ENCODE peak calls at places on chromosomes 1 and 21, in eight cellular contexts. T, M, N, A, I, H, E and Z are unnamed samples.

GRCh38 chr1:106276856-106277255 is 779.6 kb upstream of the PRMT6 start:
- DNase-seq in T (no peak), M (no peak), N (peak; percentile 17), A (no peak), I (no peak), H (no peak), E (no peak), Z (no peak)

GRCh38 chr1:167196185-167196584 is 24.5 kb upstream of the POU2F1 start:
- DNase-seq in T (no peak), M (no peak), N (peak; percentile 65), A (no peak), I (no peak), H (no peak), E (no peak), Z (no peak)

GRCh38 chr1:27634166-27634981 is 611 bp downstream of the FGR start:
- DNase-seq in T (no peak), M (no peak), N (peak; percentile 11), A (peak; percentile 42), I (no peak), H (no peak), E (peak; percentile 83), Z (peak; percentile 78)

GRCh38 chr1:228397454-228397786 is 9.2 kb downstream of the TRIM11 start:
- DNase-seq in T (no peak), M (no peak), N (no peak), A (no peak), I (no peak), H (no peak), E (no peak), Z (no peak)

GRCh38 chr1:99465176-99465900 is 180.6 kb upstream of the PALMD start:
- DNase-seq in T (no peak), M (no peak), N (peak; percentile 93), A (no peak), I (no peak), H (no peak), E (no peak), Z (no peak)

GRCh38 chr1:212597495-212597894 is 11.1 kb upstream of the ATF3 start:
- DNase-seq in T (no peak), M (no peak), N (no peak), A (no peak), I (no peak), H (no peak), E (no peak), Z (no peak)

GRCh38 chr1:183567584-183567983 is 22.7 kb downstream of the NCF2 start:
- DNase-seq in T (no peak), M (no peak), N (peak; percentile 56), A (no peak), I (no peak), H (no peak), E (no peak), Z (peak; percentile 73)

GRCh38 chr1:85801520-85801919 is 93.3 kb upstream of the ZNHIT6 start:
- DNase-seq in T (no peak), M (no peak), N (peak; percentile 46), A (no peak), I (no peak), H (no peak), E (no peak), Z (no peak)

GRCh38 chr1:40385437-40386310 is 12.1 kb downstream of the SMAP2 start:
- DNase-seq in T (peak; percentile 43), M (no peak), N (no peak), A (no peak), I (no peak), H (no peak), E (no peak), Z (no peak)

GRCh38 chr21:45469273-45470086 is 64.5 kb downstream of the COL18A1 start:
- DNase-seq in T (no peak), M (peak; percentile 56), N (no peak), A (no peak), I (no peak), H (no peak), E (peak; percentile 71), Z (peak; percentile 67)

DNA sequence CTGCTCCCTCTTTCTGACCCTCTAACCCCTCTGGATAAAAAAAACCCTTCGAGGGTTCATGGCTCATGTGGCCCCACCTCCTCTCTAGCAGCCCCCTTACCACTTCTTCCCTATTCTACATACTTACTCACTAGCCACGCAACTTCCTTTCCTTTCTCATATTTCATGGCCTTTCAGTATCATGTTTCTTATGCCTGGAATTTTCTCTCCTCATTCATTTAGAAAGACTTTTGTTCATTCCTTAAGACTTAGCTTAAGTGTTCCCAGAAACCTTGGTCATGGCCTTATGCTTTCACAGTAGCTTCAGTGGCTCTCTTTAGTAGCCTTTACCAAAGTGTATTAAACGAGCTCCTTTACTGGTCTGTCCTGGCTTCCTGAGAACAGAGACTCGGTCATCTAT is 6.1 kb downstream of the ACP6 start:
- DNase-seq in T (no peak), M (no peak), N (peak; percentile 65), A (no peak), I (no peak), H (no peak), E (no peak), Z (no peak)
- H3K27ac ChIP-seq in T (no peak overlapping the region), M (no peak overlapping the region), N (no peak overlapping the region), A (no peak overlapping the region), I (peak overlapping the region; percentile 11), H (no peak overlapping the region), E (no peak overlapping the region), Z (no peak overlapping the region)

DNA sequence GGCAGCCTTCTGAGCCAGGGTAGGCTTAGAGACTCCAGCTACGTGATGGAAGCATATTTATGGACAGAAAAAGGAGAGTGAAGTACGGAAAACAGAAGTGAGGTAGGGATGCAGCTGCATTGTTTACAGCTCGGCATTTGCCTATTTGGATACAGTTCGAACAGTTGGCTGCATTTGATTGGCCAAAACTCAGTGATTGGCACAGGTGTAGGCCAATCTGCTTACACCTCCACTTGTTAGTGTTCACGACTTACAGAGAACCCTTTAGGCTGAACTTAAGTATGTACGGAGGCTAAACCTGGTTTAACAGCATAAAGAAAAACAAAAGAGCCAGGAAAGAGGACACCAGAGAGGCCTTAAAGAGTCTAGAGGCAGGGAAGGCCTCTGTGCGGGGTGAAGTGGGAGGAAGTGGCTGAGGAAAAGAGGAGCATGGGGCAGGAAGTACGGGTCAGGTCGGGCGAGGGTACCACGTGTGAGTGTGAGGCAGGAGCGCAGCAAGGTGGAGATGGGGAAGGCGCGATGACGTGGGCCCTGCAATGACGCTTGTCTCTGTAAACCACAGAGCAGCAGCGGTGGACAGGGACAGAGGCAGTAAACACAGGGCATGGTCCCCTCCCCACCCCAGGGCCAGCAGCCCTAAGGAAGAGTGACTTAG is 32.0 kb downstream of the RSPH1 start:
- DNase-seq in T (peak; percentile 53), M (no peak), N (peak; percentile 61), A (no peak), I (peak; percentile 13), H (no peak), E (no peak), Z (no peak)
- H3K27ac ChIP-seq in T (no peak overlapping the region), M (no peak overlapping the region), N (no peak overlapping the region), A (no peak overlapping the region), I (no peak overlapping the region), H (no peak overlapping the region), E (no peak overlapping the region), Z (no peak overlapping the region)

GRCh38 chr21:39006653-39007417 is 176.4 kb downstream of the PSMG1 start:
- DNase-seq in T (no peak), M (peak; percentile 29), N (no peak), A (peak; percentile 72), I (no peak), H (no peak), E (peak; percentile 92), Z (peak; percentile 87)

GRCh38 chr21:39004776-39005605 is 178.3 kb downstream of the PSMG1 start:
- DNase-seq in T (no peak), M (no peak), N (peak; percentile 52), A (no peak), I (no peak), H (peak; percentile 87), E (no peak), Z (peak; percentile 91)

GRCh38 chr21:39009587-39010225 is 173.5 kb downstream of the PSMG1 start:
- DNase-seq in T (no peak), M (no peak), N (no peak), A (no peak), I (no peak), H (no peak), E (peak; percentile 75), Z (no peak)

GRCh38 chr21:39007985-39008384 is 175.3 kb downstream of the PSMG1 start:
- DNase-seq in T (no peak), M (no peak), N (no peak), A (no peak), I (no peak), H (no peak), E (peak; percentile 2), Z (no peak)

DNA sequence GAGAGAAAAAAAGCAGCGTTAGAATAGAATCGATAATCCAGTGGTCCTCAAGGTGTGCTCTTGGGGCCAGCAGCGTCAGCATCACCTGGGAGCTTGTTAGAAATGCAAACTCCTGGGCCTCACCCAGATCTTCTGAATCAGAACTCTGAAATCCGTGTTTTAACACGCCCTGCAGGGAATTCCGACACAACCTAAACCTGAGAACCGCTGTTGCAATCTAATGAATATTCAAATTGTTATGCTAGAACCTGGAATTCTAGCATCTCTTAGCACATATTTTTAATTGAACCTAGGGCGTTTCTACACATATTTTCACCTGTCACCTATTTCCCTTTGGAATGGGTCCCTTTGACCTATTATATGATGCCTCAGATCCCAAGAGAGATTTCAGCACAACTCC is 175.7 kb downstream of the PSMG1 start:
- DNase-seq in T (no peak), M (no peak), N (no peak), A (no peak), I (no peak), H (no peak), E (peak; percentile 15), Z (no peak)
- H3K27ac ChIP-seq in T (no peak overlapping the region), M (no peak overlapping the region), N (no peak overlapping the region), A (no peak overlapping the region), I (no peak overlapping the region), H (peak overlapping the region; percentile 68), E (peak overlapping the region; percentile 34), Z (peak overlapping the region; percentile 45)

GRCh38 chr1:54754045-54754444 is 10.3 kb downstream of the PARS2 start:
- DNase-seq in T (no peak), M (no peak), N (no peak), A (no peak), I (no peak), H (no peak), E (no peak), Z (no peak)

GRCh38 chr1:54758678-54759348 is 5.5 kb downstream of the PARS2 start:
- DNase-seq in T (no peak), M (no peak), N (no peak), A (no peak), I (no peak), H (peak; percentile 61), E (no peak), Z (no peak)

GRCh38 chr1:54763814-54764131 is 550 bp downstream of the PARS2 start:
- DNase-seq in T (peak; percentile 0), M (no peak), N (no peak), A (no peak), I (no peak), H (no peak), E (no peak), Z (no peak)

GRCh38 chr1:54754486-54755285 is 9.6 kb downstream of the PARS2 start:
- DNase-seq in T (no peak), M (no peak), N (no peak), A (no peak), I (no peak), H (no peak), E (no peak), Z (no peak)

DNA sequence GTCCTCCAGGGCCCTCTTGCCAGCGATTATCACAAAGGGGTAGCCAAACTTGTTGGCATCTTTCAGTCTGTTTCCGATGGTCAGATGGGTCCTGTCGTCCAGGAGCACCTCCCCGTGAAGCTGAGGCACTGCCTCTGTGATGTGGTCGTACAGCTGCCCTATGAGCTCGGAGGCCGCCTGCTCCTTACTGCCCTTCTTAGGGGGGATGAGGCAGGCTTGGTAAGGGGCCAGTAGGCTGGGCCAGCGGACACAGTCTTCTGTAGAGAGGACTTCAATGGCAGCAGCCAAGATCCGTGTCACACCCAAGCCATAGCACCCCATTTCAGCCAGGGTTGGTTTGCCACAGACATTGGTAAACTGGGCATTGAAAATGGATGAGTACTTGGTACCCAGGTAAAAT is 6.5 kb downstream of the PARS2 start:
- DNase-seq in T (no peak), M (no peak), N (no peak), A (no peak), I (no peak), H (no peak), E (no peak), Z (no peak)
- H3K27ac ChIP-seq in T (no peak overlapping the region), M (no peak overlapping the region), N (no peak overlapping the region), A (no peak overlapping the region), I (no peak overlapping the region), H (no peak overlapping the region), E (no peak overlapping the region), Z (no peak overlapping the region)